ENCODE peak calls at places on chromosome 16, in ten cellular contexts. One of them, this sample, is unnamed.

GRCh38 chr16:12425134-12425941 is 378.3 kb downstream of the CPPED1 start:
- DNase-seq in heart left ventricle: no peak
- DNase-seq in stimulated activated CD4-positive, alpha-beta T cell treated with anti-CD3 and anti-CD28 coated beads, Interleukin-4, amount 100 ng/mL, for 4 hours: no peak
- DNase-seq in GM23248: no peak
- DNase-seq in immature natural killer cell: no peak
- DNase-seq in CD8-positive, alpha-beta memory T cell: no peak
- DNase-seq in iris pigment epithelial cell: no peak
- DNase-seq in NCI-H1105 treated with DMSO at 0.1 percent for 48 hours: no peak
- DNase-seq in NCI-H1092: no peak
- DNase-seq in endothelial cell: no peak
- DNase-seq in this sample: no peak

GRCh38 chr16:51180719-51181494 is 29.8 kb upstream of the SALL1 start:
- DNase-seq in heart left ventricle: no peak
- DNase-seq in stimulated activated CD4-positive, alpha-beta T cell treated with anti-CD3 and anti-CD28 coated beads, Interleukin-4, amount 100 ng/mL, for 4 hours: no peak
- DNase-seq in GM23248: no peak
- DNase-seq in immature natural killer cell: no peak
- DNase-seq in CD8-positive, alpha-beta memory T cell: no peak
- DNase-seq in iris pigment epithelial cell: no peak
- DNase-seq in NCI-H1105 treated with DMSO at 0.1 percent for 48 hours: no peak
- DNase-seq in NCI-H1092: no peak
- DNase-seq in endothelial cell: no peak
- DNase-seq in this sample: no peak

GRCh38 chr16:4624827-4625616 is 396 bp downstream of the MGRN1 start:
- DNase-seq in heart left ventricle: peak; percentile 85
- DNase-seq in stimulated activated CD4-positive, alpha-beta T cell treated with anti-CD3 and anti-CD28 coated beads, Interleukin-4, amount 100 ng/mL, for 4 hours: peak; percentile 68
- DNase-seq in GM23248: peak; percentile 90
- DNase-seq in immature natural killer cell: peak; percentile 80
- DNase-seq in CD8-positive, alpha-beta memory T cell: peak; percentile 63
- DNase-seq in iris pigment epithelial cell: peak; percentile 83
- DNase-seq in NCI-H1105 treated with DMSO at 0.1 percent for 48 hours: no peak
- DNase-seq in NCI-H1092: peak; percentile 28
- DNase-seq in endothelial cell: peak; percentile 57
- DNase-seq in this sample: peak; percentile 79

GRCh38 chr16:53509906-53510703 is 7.1 kb upstream of the AKTIP start:
- DNase-seq in heart left ventricle: peak; percentile 83
- DNase-seq in stimulated activated CD4-positive, alpha-beta T cell treated with anti-CD3 and anti-CD28 coated beads, Interleukin-4, amount 100 ng/mL, for 4 hours: peak; percentile 41
- DNase-seq in GM23248: peak; percentile 79
- DNase-seq in immature natural killer cell: peak; percentile 59
- DNase-seq in CD8-positive, alpha-beta memory T cell: peak; percentile 52
- DNase-seq in iris pigment epithelial cell: peak; percentile 63
- DNase-seq in NCI-H1105 treated with DMSO at 0.1 percent for 48 hours: peak; percentile 45
- DNase-seq in NCI-H1092: no peak
- DNase-seq in endothelial cell: peak; percentile 59
- DNase-seq in this sample: peak; percentile 83

GRCh38 chr16:28875134-28876015 is 2.9 kb upstream of the ATP2A1 start:
- DNase-seq in heart left ventricle: no peak
- DNase-seq in stimulated activated CD4-positive, alpha-beta T cell treated with anti-CD3 and anti-CD28 coated beads, Interleukin-4, amount 100 ng/mL, for 4 hours: no peak
- DNase-seq in GM23248: no peak
- DNase-seq in immature natural killer cell: no peak
- DNase-seq in CD8-positive, alpha-beta memory T cell: no peak
- DNase-seq in iris pigment epithelial cell: no peak
- DNase-seq in NCI-H1105 treated with DMSO at 0.1 percent for 48 hours: no peak
- DNase-seq in NCI-H1092: no peak
- DNase-seq in endothelial cell: no peak
- DNase-seq in this sample: no peak

GRCh38 chr16:66427036-66427446 is at the start of gene BEAN1:
- DNase-seq in heart left ventricle: peak; percentile 67
- DNase-seq in stimulated activated CD4-positive, alpha-beta T cell treated with anti-CD3 and anti-CD28 coated beads, Interleukin-4, amount 100 ng/mL, for 4 hours: no peak
- DNase-seq in GM23248: peak; percentile 62
- DNase-seq in immature natural killer cell: no peak
- DNase-seq in CD8-positive, alpha-beta memory T cell: no peak
- DNase-seq in iris pigment epithelial cell: peak; percentile 14
- DNase-seq in NCI-H1105 treated with DMSO at 0.1 percent for 48 hours: no peak
- DNase-seq in NCI-H1092: no peak
- DNase-seq in endothelial cell: no peak
- DNase-seq in this sample: no peak

GRCh38 chr16:30786115-30786935 is 680 bp downstream of the ZNF629 start:
- DNase-seq in heart left ventricle: peak; percentile 77
- DNase-seq in stimulated activated CD4-positive, alpha-beta T cell treated with anti-CD3 and anti-CD28 coated beads, Interleukin-4, amount 100 ng/mL, for 4 hours: no peak
- DNase-seq in GM23248: peak; percentile 95
- DNase-seq in immature natural killer cell: no peak
- DNase-seq in CD8-positive, alpha-beta memory T cell: no peak
- DNase-seq in iris pigment epithelial cell: peak; percentile 82
- DNase-seq in NCI-H1105 treated with DMSO at 0.1 percent for 48 hours: no peak
- DNase-seq in NCI-H1092: peak; percentile 7
- DNase-seq in endothelial cell: peak; percentile 57
- DNase-seq in this sample: peak; percentile 44

GRCh38 chr16:67236551-67237395 is 9.8 kb downstream of the TMEM208 start:
- DNase-seq in heart left ventricle: peak; percentile 68
- DNase-seq in stimulated activated CD4-positive, alpha-beta T cell treated with anti-CD3 and anti-CD28 coated beads, Interleukin-4, amount 100 ng/mL, for 4 hours: peak; percentile 51
- DNase-seq in GM23248: peak; percentile 84
- DNase-seq in immature natural killer cell: peak; percentile 56
- DNase-seq in CD8-positive, alpha-beta memory T cell: peak; percentile 64
- DNase-seq in iris pigment epithelial cell: peak; percentile 55
- DNase-seq in NCI-H1105 treated with DMSO at 0.1 percent for 48 hours: no peak
- DNase-seq in NCI-H1092: no peak
- DNase-seq in endothelial cell: peak; percentile 75
- DNase-seq in this sample: no peak

GRCh38 chr16:86988920-86989715 is 328.1 kb downstream of the C16orf95 start:
- DNase-seq in heart left ventricle: no peak
- DNase-seq in stimulated activated CD4-positive, alpha-beta T cell treated with anti-CD3 and anti-CD28 coated beads, Interleukin-4, amount 100 ng/mL, for 4 hours: no peak
- DNase-seq in GM23248: no peak
- DNase-seq in immature natural killer cell: no peak
- DNase-seq in CD8-positive, alpha-beta memory T cell: no peak
- DNase-seq in iris pigment epithelial cell: no peak
- DNase-seq in NCI-H1105 treated with DMSO at 0.1 percent for 48 hours: no peak
- DNase-seq in NCI-H1092: no peak
- DNase-seq in endothelial cell: no peak
- DNase-seq in this sample: no peak

GRCh38 chr16:84704253-84704652 is 4.5 kb downstream of the USP10 start:
- DNase-seq in heart left ventricle: no peak
- DNase-seq in stimulated activated CD4-positive, alpha-beta T cell treated with anti-CD3 and anti-CD28 coated beads, Interleukin-4, amount 100 ng/mL, for 4 hours: no peak
- DNase-seq in GM23248: no peak
- DNase-seq in immature natural killer cell: no peak
- DNase-seq in CD8-positive, alpha-beta memory T cell: no peak
- DNase-seq in iris pigment epithelial cell: no peak
- DNase-seq in NCI-H1105 treated with DMSO at 0.1 percent for 48 hours: no peak
- DNase-seq in NCI-H1092: no peak
- DNase-seq in endothelial cell: no peak
- DNase-seq in this sample: no peak

GRCh38 chr16:566475-567361 is at the start of gene NHLRC4:
- DNase-seq in heart left ventricle: peak; percentile 87
- DNase-seq in stimulated activated CD4-positive, alpha-beta T cell treated with anti-CD3 and anti-CD28 coated beads, Interleukin-4, amount 100 ng/mL, for 4 hours: peak; percentile 21
- DNase-seq in GM23248: peak; percentile 63
- DNase-seq in immature natural killer cell: no peak
- DNase-seq in CD8-positive, alpha-beta memory T cell: peak; percentile 28
- DNase-seq in iris pigment epithelial cell: peak; percentile 65
- DNase-seq in NCI-H1105 treated with DMSO at 0.1 percent for 48 hours: no peak
- DNase-seq in NCI-H1092: no peak
- DNase-seq in endothelial cell: peak; percentile 40
- DNase-seq in this sample: peak; percentile 81

GRCh38 chr16:9034056-9034455 is 57.4 kb upstream of the HAPSTR1 start:
- DNase-seq in heart left ventricle: no peak
- DNase-seq in stimulated activated CD4-positive, alpha-beta T cell treated with anti-CD3 and anti-CD28 coated beads, Interleukin-4, amount 100 ng/mL, for 4 hours: no peak
- DNase-seq in GM23248: no peak
- DNase-seq in immature natural killer cell: no peak
- DNase-seq in CD8-positive, alpha-beta memory T cell: no peak
- DNase-seq in iris pigment epithelial cell: no peak
- DNase-seq in NCI-H1105 treated with DMSO at 0.1 percent for 48 hours: no peak
- DNase-seq in NCI-H1092: no peak
- DNase-seq in endothelial cell: no peak
- DNase-seq in this sample: no peak

GRCh38 chr16:49273771-49274170 is 7.9 kb downstream of the CBLN1 start:
- DNase-seq in heart left ventricle: no peak
- DNase-seq in stimulated activated CD4-positive, alpha-beta T cell treated with anti-CD3 and anti-CD28 coated beads, Interleukin-4, amount 100 ng/mL, for 4 hours: no peak
- DNase-seq in GM23248: no peak
- DNase-seq in immature natural killer cell: no peak
- DNase-seq in CD8-positive, alpha-beta memory T cell: no peak
- DNase-seq in iris pigment epithelial cell: no peak
- DNase-seq in NCI-H1105 treated with DMSO at 0.1 percent for 48 hours: no peak
- DNase-seq in NCI-H1092: no peak
- DNase-seq in endothelial cell: no peak
- DNase-seq in this sample: no peak

GRCh38 chr16:3134338-3135119 is at the start of gene ZNF213:
- DNase-seq in heart left ventricle: peak; percentile 96
- DNase-seq in stimulated activated CD4-positive, alpha-beta T cell treated with anti-CD3 and anti-CD28 coated beads, Interleukin-4, amount 100 ng/mL, for 4 hours: peak; percentile 95
- DNase-seq in GM23248: peak; percentile 99
- DNase-seq in immature natural killer cell: peak; percentile 94
- DNase-seq in CD8-positive, alpha-beta memory T cell: peak; percentile 94
- DNase-seq in iris pigment epithelial cell: peak; percentile 99
- DNase-seq in NCI-H1105 treated with DMSO at 0.1 percent for 48 hours: peak; percentile 92
- DNase-seq in NCI-H1092: peak; percentile 98
- DNase-seq in endothelial cell: peak; percentile 89
- DNase-seq in this sample: peak; percentile 88

GRCh38 chr16:66335704-66336329 is 30.7 kb upstream of the CDH5 start:
- DNase-seq in heart left ventricle: no peak
- DNase-seq in stimulated activated CD4-positive, alpha-beta T cell treated with anti-CD3 and anti-CD28 coated beads, Interleukin-4, amount 100 ng/mL, for 4 hours: no peak
- DNase-seq in GM23248: no peak
- DNase-seq in immature natural killer cell: no peak
- DNase-seq in CD8-positive, alpha-beta memory T cell: no peak
- DNase-seq in iris pigment epithelial cell: peak; percentile 85
- DNase-seq in NCI-H1105 treated with DMSO at 0.1 percent for 48 hours: peak; percentile 92
- DNase-seq in NCI-H1092: peak; percentile 94
- DNase-seq in endothelial cell: no peak
- DNase-seq in this sample: no peak

GRCh38 chr16:85126731-85127662 is 14.7 kb upstream of the CIBAR2 start:
- DNase-seq in heart left ventricle: no peak
- DNase-seq in stimulated activated CD4-positive, alpha-beta T cell treated with anti-CD3 and anti-CD28 coated beads, Interleukin-4, amount 100 ng/mL, for 4 hours: peak; percentile 81
- DNase-seq in GM23248: peak; percentile 85
- DNase-seq in immature natural killer cell: no peak
- DNase-seq in CD8-positive, alpha-beta memory T cell: no peak
- DNase-seq in iris pigment epithelial cell: peak; percentile 93
- DNase-seq in NCI-H1105 treated with DMSO at 0.1 percent for 48 hours: peak; percentile 4
- DNase-seq in NCI-H1092: no peak
- DNase-seq in endothelial cell: no peak
- DNase-seq in this sample: no peak

GRCh38 chr16:56372013-56372634 is 53.2 kb downstream of the AMFR start:
- DNase-seq in heart left ventricle: no peak
- DNase-seq in stimulated activated CD4-positive, alpha-beta T cell treated with anti-CD3 and anti-CD28 coated beads, Interleukin-4, amount 100 ng/mL, for 4 hours: no peak
- DNase-seq in GM23248: no peak
- DNase-seq in immature natural killer cell: no peak
- DNase-seq in CD8-positive, alpha-beta memory T cell: no peak
- DNase-seq in iris pigment epithelial cell: no peak
- DNase-seq in NCI-H1105 treated with DMSO at 0.1 percent for 48 hours: no peak
- DNase-seq in NCI-H1092: no peak
- DNase-seq in endothelial cell: no peak
- DNase-seq in this sample: no peak

GRCh38 chr16:88970095-88970494 is 6.9 kb downstream of the CBFA2T3 start:
- DNase-seq in heart left ventricle: no peak
- DNase-seq in stimulated activated CD4-positive, alpha-beta T cell treated with anti-CD3 and anti-CD28 coated beads, Interleukin-4, amount 100 ng/mL, for 4 hours: no peak
- DNase-seq in GM23248: no peak
- DNase-seq in immature natural killer cell: no peak
- DNase-seq in CD8-positive, alpha-beta memory T cell: no peak
- DNase-seq in iris pigment epithelial cell: no peak
- DNase-seq in NCI-H1105 treated with DMSO at 0.1 percent for 48 hours: no peak
- DNase-seq in NCI-H1092: no peak
- DNase-seq in endothelial cell: no peak
- DNase-seq in this sample: no peak

GRCh38 chr16:85136213-85136704 is 24.0 kb upstream of the CIBAR2 start:
- DNase-seq in heart left ventricle: no peak
- DNase-seq in stimulated activated CD4-positive, alpha-beta T cell treated with anti-CD3 and anti-CD28 coated beads, Interleukin-4, amount 100 ng/mL, for 4 hours: no peak
- DNase-seq in GM23248: no peak
- DNase-seq in immature natural killer cell: no peak
- DNase-seq in CD8-positive, alpha-beta memory T cell: no peak
- DNase-seq in iris pigment epithelial cell: no peak
- DNase-seq in NCI-H1105 treated with DMSO at 0.1 percent for 48 hours: no peak
- DNase-seq in NCI-H1092: no peak
- DNase-seq in endothelial cell: no peak
- DNase-seq in this sample: no peak

GRCh38 chr16:58536278-58536677 is 21.0 kb downstream of the SETD6 start:
- DNase-seq in heart left ventricle: no peak
- DNase-seq in stimulated activated CD4-positive, alpha-beta T cell treated with anti-CD3 and anti-CD28 coated beads, Interleukin-4, amount 100 ng/mL, for 4 hours: no peak
- DNase-seq in GM23248: no peak
- DNase-seq in immature natural killer cell: no peak
- DNase-seq in CD8-positive, alpha-beta memory T cell: no peak
- DNase-seq in iris pigment epithelial cell: no peak
- DNase-seq in NCI-H1105 treated with DMSO at 0.1 percent for 48 hours: no peak
- DNase-seq in NCI-H1092: no peak
- DNase-seq in endothelial cell: no peak
- DNase-seq in this sample: no peak

GRCh38 chr16:3503513-3503912 is 2.7 kb downstream of the CLUAP1 start:
- DNase-seq in heart left ventricle: no peak
- DNase-seq in stimulated activated CD4-positive, alpha-beta T cell treated with anti-CD3 and anti-CD28 coated beads, Interleukin-4, amount 100 ng/mL, for 4 hours: peak; percentile 73
- DNase-seq in GM23248: no peak
- DNase-seq in immature natural killer cell: no peak
- DNase-seq in CD8-positive, alpha-beta memory T cell: peak; percentile 61
- DNase-seq in iris pigment epithelial cell: no peak
- DNase-seq in NCI-H1105 treated with DMSO at 0.1 percent for 48 hours: no peak
- DNase-seq in NCI-H1092: no peak
- DNase-seq in endothelial cell: no peak
- DNase-seq in this sample: no peak

GRCh38 chr16:87324411-87325275 is 7.5 kb upstream of the C16orf95 start:
- DNase-seq in heart left ventricle: peak; percentile 61
- DNase-seq in stimulated activated CD4-positive, alpha-beta T cell treated with anti-CD3 and anti-CD28 coated beads, Interleukin-4, amount 100 ng/mL, for 4 hours: peak; percentile 27
- DNase-seq in GM23248: peak; percentile 37
- DNase-seq in immature natural killer cell: peak; percentile 40
- DNase-seq in CD8-positive, alpha-beta memory T cell: peak; percentile 16
- DNase-seq in iris pigment epithelial cell: no peak
- DNase-seq in NCI-H1105 treated with DMSO at 0.1 percent for 48 hours: peak; percentile 12
- DNase-seq in NCI-H1092: peak; percentile 41
- DNase-seq in endothelial cell: peak; percentile 59
- DNase-seq in this sample: no peak

GRCh38 chr16:89307421-89307805 is 89.9 kb downstream of the ZNF778 start:
- DNase-seq in heart left ventricle: peak; percentile 43
- DNase-seq in stimulated activated CD4-positive, alpha-beta T cell treated with anti-CD3 and anti-CD28 coated beads, Interleukin-4, amount 100 ng/mL, for 4 hours: no peak
- DNase-seq in GM23248: no peak
- DNase-seq in immature natural killer cell: no peak
- DNase-seq in CD8-positive, alpha-beta memory T cell: no peak
- DNase-seq in iris pigment epithelial cell: no peak
- DNase-seq in NCI-H1105 treated with DMSO at 0.1 percent for 48 hours: no peak
- DNase-seq in NCI-H1092: no peak
- DNase-seq in endothelial cell: no peak
- DNase-seq in this sample: no peak

GRCh38 chr16:71723537-71724319 is 773 bp downstream of the PHLPP2 start:
- DNase-seq in heart left ventricle: peak; percentile 89
- DNase-seq in stimulated activated CD4-positive, alpha-beta T cell treated with anti-CD3 and anti-CD28 coated beads, Interleukin-4, amount 100 ng/mL, for 4 hours: peak; percentile 69
- DNase-seq in GM23248: peak; percentile 89
- DNase-seq in immature natural killer cell: peak; percentile 83
- DNase-seq in CD8-positive, alpha-beta memory T cell: peak; percentile 81
- DNase-seq in iris pigment epithelial cell: peak; percentile 49
- DNase-seq in NCI-H1105 treated with DMSO at 0.1 percent for 48 hours: peak; percentile 60
- DNase-seq in NCI-H1092: peak; percentile 66
- DNase-seq in endothelial cell: peak; percentile 75
- DNase-seq in this sample: peak; percentile 83

GRCh38 chr16:67248401-67249177 is at the start of gene SLC9A5:
- DNase-seq in heart left ventricle: peak; percentile 71
- DNase-seq in stimulated activated CD4-positive, alpha-beta T cell treated with anti-CD3 and anti-CD28 coated beads, Interleukin-4, amount 100 ng/mL, for 4 hours: no peak
- DNase-seq in GM23248: peak; percentile 65
- DNase-seq in immature natural killer cell: peak; percentile 29
- DNase-seq in CD8-positive, alpha-beta memory T cell: peak; percentile 21
- DNase-seq in iris pigment epithelial cell: no peak
- DNase-seq in NCI-H1105 treated with DMSO at 0.1 percent for 48 hours: no peak
- DNase-seq in NCI-H1092: no peak
- DNase-seq in endothelial cell: peak; percentile 48
- DNase-seq in this sample: peak; percentile 88

GRCh38 chr16:85253127-85253941 is 141.1 kb upstream of the CIBAR2 start:
- DNase-seq in heart left ventricle: peak; percentile 79
- DNase-seq in stimulated activated CD4-positive, alpha-beta T cell treated with anti-CD3 and anti-CD28 coated beads, Interleukin-4, amount 100 ng/mL, for 4 hours: peak; percentile 29
- DNase-seq in GM23248: peak; percentile 49
- DNase-seq in immature natural killer cell: peak; percentile 59
- DNase-seq in CD8-positive, alpha-beta memory T cell: peak; percentile 29
- DNase-seq in iris pigment epithelial cell: no peak
- DNase-seq in NCI-H1105 treated with DMSO at 0.1 percent for 48 hours: no peak
- DNase-seq in NCI-H1092: no peak
- DNase-seq in endothelial cell: peak; percentile 79
- DNase-seq in this sample: peak; percentile 56

GRCh38 chr16:60367739-60368138 is 1633.6 kb upstream of the GOT2 start:
- DNase-seq in heart left ventricle: no peak
- DNase-seq in stimulated activated CD4-positive, alpha-beta T cell treated with anti-CD3 and anti-CD28 coated beads, Interleukin-4, amount 100 ng/mL, for 4 hours: no peak
- DNase-seq in GM23248: no peak
- DNase-seq in immature natural killer cell: no peak
- DNase-seq in CD8-positive, alpha-beta memory T cell: no peak
- DNase-seq in iris pigment epithelial cell: no peak
- DNase-seq in NCI-H1105 treated with DMSO at 0.1 percent for 48 hours: no peak
- DNase-seq in NCI-H1092: no peak
- DNase-seq in endothelial cell: no peak
- DNase-seq in this sample: no peak

This sample was measured in upper lobe of left lung.